ENCODE peak calls at places on chromosomes 13 and 19, in seven cellular contexts. One of them, this sample, is unnamed.

GRCh38 chr13:35953537-35954206 is 177.5 kb downstream of the DCLK1 start:
- DNase-seq in activated CD4-positive, alpha-beta T cell treated with anti-CD3 and anti-CD28 coated beads for 24 hours: no peak
- DNase-seq in brain microvascular endothelial cell: peak
- DNase-seq in H9: peak
- DNase-seq in activated naive CD8-positive, alpha-beta T cell treated with anti-CD3 and anti-CD28 coated beads for 36 hours: no peak
- DNase-seq in IMR-90: peak
- DNase-seq in fibroblast of villous mesenchyme: peak
- DNase-seq in this sample: peak

GRCh38 chr19:6088677-6089063 is 21.6 kb downstream of the RFX2 start:
- DNase-seq in activated CD4-positive, alpha-beta T cell treated with anti-CD3 and anti-CD28 coated beads for 24 hours: no peak
- DNase-seq in brain microvascular endothelial cell: peak
- DNase-seq in H9: no peak
- DNase-seq in activated naive CD8-positive, alpha-beta T cell treated with anti-CD3 and anti-CD28 coated beads for 36 hours: no peak
- DNase-seq in IMR-90: peak
- DNase-seq in fibroblast of villous mesenchyme: no peak
- DNase-seq in this sample: no peak

GRCh38 chr13:110542311-110542796 is 19.2 kb downstream of the RAB20 start:
- DNase-seq in activated CD4-positive, alpha-beta T cell treated with anti-CD3 and anti-CD28 coated beads for 24 hours: no peak
- DNase-seq in brain microvascular endothelial cell: no peak
- DNase-seq in H9: no peak
- DNase-seq in activated naive CD8-positive, alpha-beta T cell treated with anti-CD3 and anti-CD28 coated beads for 36 hours: no peak
- DNase-seq in IMR-90: no peak
- DNase-seq in fibroblast of villous mesenchyme: no peak
- DNase-seq in this sample: no peak

GRCh38 chr13:30192320-30193093 is 114.8 kb downstream of the KATNAL1 start:
- DNase-seq in activated CD4-positive, alpha-beta T cell treated with anti-CD3 and anti-CD28 coated beads for 24 hours: no peak
- DNase-seq in brain microvascular endothelial cell: no peak
- DNase-seq in H9: no peak
- DNase-seq in activated naive CD8-positive, alpha-beta T cell treated with anti-CD3 and anti-CD28 coated beads for 36 hours: no peak
- DNase-seq in IMR-90: no peak
- DNase-seq in fibroblast of villous mesenchyme: no peak
- DNase-seq in this sample: no peak

GRCh38 chr13:112720814-112721197 is 31.0 kb downstream of the ATP11A start:
- DNase-seq in activated CD4-positive, alpha-beta T cell treated with anti-CD3 and anti-CD28 coated beads for 24 hours: no peak
- DNase-seq in brain microvascular endothelial cell: no peak
- DNase-seq in H9: no peak
- DNase-seq in activated naive CD8-positive, alpha-beta T cell treated with anti-CD3 and anti-CD28 coated beads for 36 hours: no peak
- DNase-seq in IMR-90: no peak
- DNase-seq in fibroblast of villous mesenchyme: no peak
- DNase-seq in this sample: no peak

GRCh38 chr13:98820744-98821371 is 68.4 kb upstream of the SLC15A1 start:
- DNase-seq in activated CD4-positive, alpha-beta T cell treated with anti-CD3 and anti-CD28 coated beads for 24 hours: no peak
- DNase-seq in brain microvascular endothelial cell: no peak
- DNase-seq in H9: no peak
- DNase-seq in activated naive CD8-positive, alpha-beta T cell treated with anti-CD3 and anti-CD28 coated beads for 36 hours: no peak
- DNase-seq in IMR-90: no peak
- DNase-seq in fibroblast of villous mesenchyme: no peak
- DNase-seq in this sample: no peak

GRCh38 chr13:32040052-32040642 is 8.6 kb downstream of the FRY start:
- DNase-seq in activated CD4-positive, alpha-beta T cell treated with anti-CD3 and anti-CD28 coated beads for 24 hours: no peak
- DNase-seq in brain microvascular endothelial cell: no peak
- DNase-seq in H9: no peak
- DNase-seq in activated naive CD8-positive, alpha-beta T cell treated with anti-CD3 and anti-CD28 coated beads for 36 hours: no peak
- DNase-seq in IMR-90: no peak
- DNase-seq in fibroblast of villous mesenchyme: no peak
- DNase-seq in this sample: no peak

GRCh38 chr13:80508031-80508430 is 167.1 kb upstream of the SPRY2 start:
- DNase-seq in activated CD4-positive, alpha-beta T cell treated with anti-CD3 and anti-CD28 coated beads for 24 hours: no peak
- DNase-seq in brain microvascular endothelial cell: peak
- DNase-seq in H9: no peak
- DNase-seq in activated naive CD8-positive, alpha-beta T cell treated with anti-CD3 and anti-CD28 coated beads for 36 hours: no peak
- DNase-seq in IMR-90: no peak
- DNase-seq in fibroblast of villous mesenchyme: no peak
- DNase-seq in this sample: no peak

GRCh38 chr13:61954092-61954491 is 538.4 kb upstream of the PCDH20 start:
- DNase-seq in activated CD4-positive, alpha-beta T cell treated with anti-CD3 and anti-CD28 coated beads for 24 hours: no peak
- DNase-seq in brain microvascular endothelial cell: no peak
- DNase-seq in H9: no peak
- DNase-seq in activated naive CD8-positive, alpha-beta T cell treated with anti-CD3 and anti-CD28 coated beads for 36 hours: no peak
- DNase-seq in IMR-90: peak
- DNase-seq in fibroblast of villous mesenchyme: peak
- DNase-seq in this sample: no peak

GRCh38 chr13:34507630-34508029 is 434.4 kb upstream of the NBEA start:
- DNase-seq in activated CD4-positive, alpha-beta T cell treated with anti-CD3 and anti-CD28 coated beads for 24 hours: no peak
- DNase-seq in brain microvascular endothelial cell: no peak
- DNase-seq in H9: no peak
- DNase-seq in activated naive CD8-positive, alpha-beta T cell treated with anti-CD3 and anti-CD28 coated beads for 36 hours: no peak
- DNase-seq in IMR-90: no peak
- DNase-seq in fibroblast of villous mesenchyme: peak
- DNase-seq in this sample: no peak

GRCh38 chr19:50562996-50563395 is 5.2 kb downstream of the LRRC4B start:
- DNase-seq in activated CD4-positive, alpha-beta T cell treated with anti-CD3 and anti-CD28 coated beads for 24 hours: no peak
- DNase-seq in brain microvascular endothelial cell: no peak
- DNase-seq in H9: no peak
- DNase-seq in activated naive CD8-positive, alpha-beta T cell treated with anti-CD3 and anti-CD28 coated beads for 36 hours: no peak
- DNase-seq in IMR-90: no peak
- DNase-seq in fibroblast of villous mesenchyme: no peak
- DNase-seq in this sample: no peak

GRCh38 chr13:100517706-100518105 is 70.9 kb downstream of the GGACT start:
- DNase-seq in activated CD4-positive, alpha-beta T cell treated with anti-CD3 and anti-CD28 coated beads for 24 hours: no peak
- DNase-seq in brain microvascular endothelial cell: no peak
- DNase-seq in H9: no peak
- DNase-seq in activated naive CD8-positive, alpha-beta T cell treated with anti-CD3 and anti-CD28 coated beads for 36 hours: no peak
- DNase-seq in IMR-90: no peak
- DNase-seq in fibroblast of villous mesenchyme: no peak
- DNase-seq in this sample: no peak

GRCh38 chr13:32735859-32736258 is 149.6 kb downstream of the PDS5B start:
- DNase-seq in activated CD4-positive, alpha-beta T cell treated with anti-CD3 and anti-CD28 coated beads for 24 hours: no peak
- DNase-seq in brain microvascular endothelial cell: no peak
- DNase-seq in H9: no peak
- DNase-seq in activated naive CD8-positive, alpha-beta T cell treated with anti-CD3 and anti-CD28 coated beads for 36 hours: no peak
- DNase-seq in IMR-90: no peak
- DNase-seq in fibroblast of villous mesenchyme: no peak
- DNase-seq in this sample: no peak

This sample was measured in epithelial cell of prostate.